ENCODE peak calls at places on chromosomes 4 and X, in seven cellular contexts. S is coronary artery, G is astrocyte of the spinal cord, H is omental fat pad, F is cardiac fibroblast, P is AG09309, B is activated T-cell treated with anti-CD3 and anti-CD28 coated beads for 48 hours. R is an unnamed sample.

GRCh38 chr4:7902826-7903225 is 36.8 kb downstream of the AFAP1 start:
- DNase-seq in S (no peak), F (no peak), G (no peak), P (no peak), H (no peak), B (no peak), R (no peak)

GRCh38 chr4:99945718-99946345 is 586 bp downstream of the DNAJB14 start:
- DNase-seq in P (no peak), F (peak), G (peak), S (peak), H (no peak), B (no peak), R (no peak)

GRCh38 chr4:15470149-15470520 is 453 bp downstream of the CC2D2A start:
- DNase-seq in P (no peak), H (no peak), G (no peak), B (no peak), S (no peak), F (no peak), R (no peak)

GRCh38 chrX:15751160-15751819 is 13.2 kb downstream of the CA5B start:
- DNase-seq in S (no peak), H (no peak), F (no peak), P (peak), G (peak), B (no peak), R (no peak)

GRCh38 chrX:16826207-16826606 is 39.9 kb downstream of the TXLNG start:
- DNase-seq in H (no peak), G (peak), P (no peak), S (no peak), B (no peak), F (peak), R (no peak)

GRCh38 chr4:124334119-124334518 is 378.4 kb downstream of the ANKRD50 start:
- DNase-seq in H (no peak), B (no peak), S (no peak), F (peak), P (peak), G (peak), R (peak)

GRCh38 chr4:119300072-119300387 is 21.9 kb downstream of the FABP2 start:
- DNase-seq in B (no peak), H (no peak), F (peak), G (no peak), S (peak), P (no peak), R (peak)

GRCh38 chrX:46433892-46434291 is 111.3 kb downstream of the ZNF674 start:
- DNase-seq in P (no peak), B (no peak), H (no peak), S (no peak), F (peak), G (no peak), R (no peak)

GRCh38 chr4:149830823-149831222 is 15.2 kb upstream of the IQCM start:
- DNase-seq in F (no peak), P (no peak), S (no peak), B (no peak), H (no peak), G (no peak), R (no peak)

GRCh38 chr4:126241631-126242030 is 926.9 kb downstream of the FAT4 start:
- DNase-seq in G (no peak), F (no peak), S (no peak), H (no peak), B (no peak), P (no peak), R (no peak)

GRCh38 chr4:186942745-186943606 is 219.3 kb upstream of the FAT1 start:
- DNase-seq in G (peak), B (no peak), H (no peak), P (no peak), F (peak), S (no peak), R (no peak)

GRCh38 chr4:7581477-7581876 is 146.7 kb upstream of the PSAPL1 start:
- DNase-seq in P (no peak), B (no peak), S (no peak), F (no peak), G (peak), H (no peak), R (no peak)

GRCh38 chr4:76821661-76822060 is 76.3 kb downstream of the SOWAHB start:
- DNase-seq in H (no peak), G (peak), F (peak), P (peak), B (no peak), S (no peak), R (no peak)

GRCh38 chr4:77669911-77670590 is 64.4 kb downstream of the CXCL13 start:
- DNase-seq in P (no peak), G (no peak), B (no peak), H (no peak), S (no peak), F (no peak), R (no peak)